ENCODE peak calls at places on chromosomes 3 and 15, in four cellular contexts. P, D, U and T are unnamed samples.

GRCh38 chr3:115040673-115041286 is 106.3 kb downstream of the ZBTB20 start:
- DNase-seq in P (peak; percentile 24), D (peak; percentile 12), U (peak; percentile 1), T (peak; percentile 26)

GRCh38 chr3:17580901-17581300 is 161.5 kb downstream of the TBC1D5 start:
- DNase-seq in P (no peak), D (no peak), U (no peak), T (no peak)

GRCh38 chr15:80977627-80978036 is 12.0 kb downstream of the MESD start:
- DNase-seq in P (no peak), D (peak; percentile 37), U (no peak), T (peak; percentile 53)

GRCh38 chr3:197003461-197004385 is 25.9 kb downstream of the MELTF start:
- DNase-seq in P (no peak), D (peak; percentile 39), U (no peak), T (no peak)

GRCh38 chr3:87197531-87197930 is 29.6 kb upstream of the CHMP2B start:
- DNase-seq in P (no peak), D (no peak), U (no peak), T (no peak)

GRCh38 chr15:90412356-90413194 is 24.5 kb downstream of the IQGAP1 start:
- DNase-seq in P (no peak), D (no peak), U (no peak), T (peak; percentile 41)

GRCh38 chr15:90044191-90044590 is 43.1 kb downstream of the ZNF710 start:
- DNase-seq in P (no peak), D (no peak), U (no peak), T (no peak)

GRCh38 chr3:73500321-73500720 is 124.4 kb downstream of the PDZRN3 start:
- DNase-seq in P (no peak), D (no peak), U (no peak), T (no peak)

GRCh38 chr3:61663728-61664492 is 102.5 kb downstream of the PTPRG start:
- DNase-seq in P (no peak), D (no peak), U (no peak), T (no peak)

GRCh38 chr3:107578091-107578490 is 55.3 kb downstream of the BBX start:
- DNase-seq in P (no peak), D (no peak), U (no peak), T (no peak)